ENCODE peak calls at places on chromosomes 3 and 15, in seven cellular contexts. F, M, S, Z, N, Y and O are unnamed samples.

GRCh38 chr15:94677202-94677790 is 445.9 kb downstream of the MCTP2 start:
- DNase-seq in S (no peak), Y (no peak), Z (peak), M (no peak), N (no peak), F (no peak), O (no peak)

GRCh38 chr15:64895285-64896065 is 16.2 kb upstream of the ANKDD1A start:
- DNase-seq in M (peak), N (peak), S (no peak), Y (peak), Z (no peak), F (no peak), O (no peak)

GRCh38 chr3:177197934-177198484 is 727 bp upstream of the TBL1XR1 start:
- DNase-seq in Z (no peak), N (no peak), F (no peak), M (no peak), S (no peak), Y (no peak), O (no peak)

GRCh38 chr3:84165278-84165677 is 793.5 kb upstream of the CADM2 start:
- DNase-seq in Z (peak), N (no peak), S (no peak), M (no peak), F (no peak), Y (no peak), O (no peak)

GRCh38 chr3:48215466-48215865 is 7.8 kb upstream of the CAMP start:
- DNase-seq in M (no peak), N (no peak), F (no peak), Y (no peak), S (no peak), Z (no peak), O (no peak)

GRCh38 chr15:90664650-90665287 is 52.4 kb upstream of the BLM start:
- DNase-seq in N (peak), M (no peak), Z (no peak), S (no peak), Y (peak), F (no peak), O (no peak)

GRCh38 chr15:90465140-90465929 is 64.4 kb upstream of the CRTC3 start:
- DNase-seq in N (no peak), Z (no peak), F (no peak), S (no peak), Y (no peak), M (no peak), O (no peak)

GRCh38 chr15:37135225-37135624 is 34.9 kb upstream of the MEIS2 start:
- DNase-seq in F (no peak), S (no peak), N (peak), M (no peak), Y (no peak), Z (peak), O (no peak)

GRCh38 chr3:10272977-10273376 is 19.8 kb downstream of the GHRL start:
- DNase-seq in Y (no peak), Z (no peak), F (no peak), S (no peak), N (no peak), M (no peak), O (no peak)

GRCh38 chr15:31456329-31457060 is 129.9 kb downstream of the KLF13 start:
- DNase-seq in Y (peak), M (no peak), Z (no peak), N (no peak), S (no peak), F (no peak), O (no peak)

GRCh38 chr3:194270627-194271458 is 80.3 kb downstream of the CPN2 start:
- DNase-seq in S (no peak), Z (no peak), Y (peak), F (no peak), N (no peak), M (no peak), O (no peak)

GRCh38 chr3:172654470-172654869 is 56.4 kb downstream of the NCEH1 start:
- DNase-seq in F (no peak), Z (no peak), Y (no peak), S (no peak), N (no peak), M (no peak), O (no peak)

GRCh38 chr3:4751057-4752051 is 227.9 kb upstream of the BHLHE40 start:
- DNase-seq in M (no peak), S (no peak), N (peak), Y (no peak), F (no peak), Z (peak), O (no peak)

GRCh38 chr3:146972726-146973125 is 367.6 kb upstream of the PLSCR5 start:
- DNase-seq in F (no peak), M (no peak), S (no peak), N (no peak), Y (no peak), Z (no peak), O (no peak)

GRCh38 chr3:120459196-120459595 is 8.4 kb upstream of the FSTL1 start:
- DNase-seq in S (no peak), N (no peak), Z (no peak), F (no peak), Y (no peak), M (no peak), O (no peak)

GRCh38 chr3:196197524-196197923 is 13.7 kb downstream of the ZDHHC19 start:
- DNase-seq in Z (no peak), Y (no peak), M (no peak), F (no peak), S (no peak), N (no peak), O (no peak)

GRCh38 chr15:28123408-28124023 is 24.4 kb upstream of the OCA2 start:
- DNase-seq in Z (peak), S (peak), Y (peak), M (peak), N (peak), F (no peak), O (peak)

GRCh38 chr3:13645791-13646637 is 97.1 kb downstream of the FBLN2 start:
- DNase-seq in N (no peak), M (no peak), Z (no peak), Y (peak), F (no peak), S (no peak), O (no peak)

GRCh38 chr3:88947013-88947412 is 160.4 kb upstream of the EPHA3 start:
- DNase-seq in N (no peak), M (no peak), F (no peak), Y (no peak), Z (no peak), S (no peak), O (no peak)

GRCh38 chr3:114727373-114727772 is 419.7 kb downstream of the ZBTB20 start:
- DNase-seq in Z (no peak), M (no peak), F (no peak), N (peak), S (no peak), Y (no peak), O (no peak)

GRCh38 chr3:11465744-11466611 is 177.7 kb downstream of the VGLL4 start:
- DNase-seq in Y (no peak), N (no peak), S (no peak), M (no peak), Z (no peak), F (no peak), O (no peak)

GRCh38 chr15:60155661-60156060 is 151.6 kb downstream of the FOXB1 start:
- DNase-seq in F (no peak), M (no peak), N (no peak), Z (peak), S (peak), Y (no peak), O (no peak)

GRCh38 chr3:127457094-127457475 is 133.4 kb downstream of the TPRA1 start:
- DNase-seq in M (no peak), Z (peak), F (no peak), S (peak), Y (peak), N (no peak), O (no peak)

GRCh38 chr3:190265795-190266194 is 56.5 kb downstream of the CLDN1 start:
- DNase-seq in M (no peak), N (no peak), Y (no peak), Z (peak), F (no peak), S (no peak), O (no peak)

GRCh38 chr3:64214002-64214696 is 11.1 kb downstream of the PRICKLE2 start:
- DNase-seq in S (no peak), N (no peak), Z (peak), Y (peak), F (no peak), M (no peak), O (no peak)

GRCh38 chr3:37988931-37989525 is 1.6 kb upstream of the VILL start:
- DNase-seq in Y (no peak), M (no peak), F (no peak), Z (no peak), N (no peak), S (no peak), O (no peak)

GRCh38 chr3:119810018-119810435 is 28.1 kb downstream of the NR1I2 start:
- DNase-seq in S (peak), Z (peak), M (peak), Y (peak), F (no peak), N (no peak), O (no peak)

GRCh38 chr3:186264608-186265400 is 97.2 kb downstream of the DGKG start:
- DNase-seq in M (no peak), F (no peak), S (no peak), Y (no peak), N (no peak), Z (no peak), O (no peak)

GRCh38 chr3:183328164-183328563 is 75.1 kb downstream of the B3GNT5 start:
- DNase-seq in F (no peak), S (no peak), Y (no peak), Z (peak), M (no peak), N (no peak), O (no peak)